ENCODE peak calls at places on chromosomes 16 and 17, in five cellular contexts. One of them, this sample, is unnamed.

GRCh38 chr17:74334393-74335039 is 8.5 kb downstream of the KIF19 start:
- DNase-seq in H1: no peak
- DNase-seq in GM12878: no peak
- DNase-seq in K562: no peak
- DNase-seq in HepG2: no peak
- DNase-seq in this sample: no peak

GRCh38 chr16:67923414-67924127 is 8.1 kb downstream of the CTRL start:
- DNase-seq in H1: no peak
- DNase-seq in K562: no peak
- DNase-seq in GM12878: no peak
- DNase-seq in HepG2: no peak
- DNase-seq in this sample: no peak

GRCh38 chr17:6713130-6713917 is at the start of gene SLC13A5:
- DNase-seq in HepG2: peak
- DNase-seq in GM12878: no peak
- DNase-seq in H1: peak
- DNase-seq in K562: peak
- DNase-seq in this sample: peak

GRCh38 chr17:70527364-70527888 is 358.1 kb downstream of the KCNJ2 start:
- DNase-seq in H1: no peak
- DNase-seq in K562: no peak
- DNase-seq in HepG2: no peak
- DNase-seq in GM12878: no peak
- DNase-seq in this sample: no peak

GRCh38 chr17:74339537-74340195 is 13.6 kb downstream of the KIF19 start:
- DNase-seq in GM12878: no peak
- DNase-seq in K562: no peak
- DNase-seq in HepG2: no peak
- DNase-seq in H1: no peak
- DNase-seq in this sample: no peak

GRCh38 chr16:89155851-89156739 is 15.5 kb upstream of the CDH15 start:
- DNase-seq in H1: no peak
- DNase-seq in GM12878: no peak
- DNase-seq in K562: no peak
- DNase-seq in HepG2: no peak
- DNase-seq in this sample: no peak

GRCh38 chr16:9378876-9379275 is 287.4 kb downstream of the HAPSTR1 start:
- DNase-seq in HepG2: peak
- DNase-seq in H1: no peak
- DNase-seq in GM12878: no peak
- DNase-seq in K562: no peak
- DNase-seq in this sample: peak

GRCh38 chr17:4956493-4957061 is 5.7 kb downstream of the ENO3 start:
- DNase-seq in GM12878: no peak
- DNase-seq in H1: no peak
- DNase-seq in K562: no peak
- DNase-seq in HepG2: no peak
- DNase-seq in this sample: no peak

GRCh38 chr16:62036807-62037135 is 533 bp upstream of the CDH8 start:
- DNase-seq in H1: no peak
- DNase-seq in GM12878: no peak
- DNase-seq in HepG2: no peak
- DNase-seq in K562: no peak
- DNase-seq in this sample: no peak
- H3K4me2 ChIP-seq in H1: peak
- H3K4me2 ChIP-seq in GM12878: no peak
- H3K4me2 ChIP-seq in HepG2: no peak
- H3K4me2 ChIP-seq in K562: no peak
- H3K4me2 ChIP-seq in this sample: no peak

DNA sequence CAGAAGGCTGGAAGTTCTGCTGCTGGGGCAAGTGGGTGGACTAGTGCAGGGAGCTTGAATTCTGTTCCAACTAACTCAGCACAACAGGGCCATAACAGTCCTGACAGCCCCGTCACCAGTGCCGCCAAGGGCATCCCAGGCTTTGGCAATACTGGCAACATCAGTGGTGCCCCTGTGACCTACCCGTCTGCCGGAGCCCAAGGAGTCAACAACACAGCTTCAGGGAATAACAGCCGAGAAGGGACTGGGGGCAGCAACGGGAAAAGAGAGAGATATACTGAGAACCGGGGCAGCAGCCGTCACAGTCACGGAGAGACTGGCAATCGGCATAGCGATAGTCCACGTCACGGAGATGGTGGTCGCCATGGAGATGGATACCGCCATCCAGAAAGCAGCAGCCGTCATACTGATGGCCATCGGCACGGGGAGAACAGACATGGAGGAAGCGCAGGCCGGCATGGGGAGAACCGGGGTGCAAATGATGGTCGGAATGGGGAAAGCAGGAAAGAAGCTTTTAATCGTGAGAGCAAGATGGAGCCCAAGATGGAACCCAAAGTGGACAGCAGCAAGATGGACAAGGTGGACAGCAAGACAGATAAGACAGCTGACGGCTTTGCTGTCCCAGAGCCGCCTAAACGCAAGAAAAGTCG is 9.4 kb upstream of the PSMC5 start:
- DNase-seq in HepG2: no peak
- DNase-seq in GM12878: no peak
- DNase-seq in K562: no peak
- DNase-seq in H1: no peak
- DNase-seq in this sample: no peak
- TF ChIP-seq HDAC2 in HepG2: no peak
- TF ChIP-seq HDAC2 in GM12878: no peak
- TF ChIP-seq HDAC2 in K562: no peak
- TF ChIP-seq HDAC2 in H1: no peak
- TF ChIP-seq HDAC2 in this sample: no peak

GRCh38 chr17:31089461-31089860 is 5.3 kb upstream of the NF1 start:
- DNase-seq in HepG2: no peak
- DNase-seq in GM12878: no peak
- DNase-seq in H1: no peak
- DNase-seq in K562: no peak
- DNase-seq in this sample: no peak
- H3K4me2 ChIP-seq in HepG2: no peak
- H3K4me2 ChIP-seq in GM12878: no peak
- H3K4me2 ChIP-seq in H1: no peak
- H3K4me2 ChIP-seq in K562: no peak
- H3K4me2 ChIP-seq in this sample: no peak

GRCh38 chr17:42944211-42944610 is 20.0 kb downstream of the AARSD1 start:
- DNase-seq in HepG2: no peak
- DNase-seq in K562: no peak
- DNase-seq in H1: no peak
- DNase-seq in GM12878: no peak
- DNase-seq in this sample: no peak
- TF ChIP-seq HDAC2 in HepG2: no peak
- TF ChIP-seq HDAC2 in K562: no peak
- TF ChIP-seq HDAC2 in H1: no peak
- TF ChIP-seq HDAC2 in GM12878: no peak
- TF ChIP-seq HDAC2 in this sample: no peak

GRCh38 chr16:84453061-84453752 is 51.3 kb downstream of the MEAK7 start:
- DNase-seq in HepG2: no peak
- DNase-seq in H1: no peak
- DNase-seq in K562: no peak
- DNase-seq in GM12878: no peak
- DNase-seq in this sample: no peak

GRCh38 chr16:84454611-84455010 is 49.8 kb downstream of the MEAK7 start:
- DNase-seq in H1: no peak
- DNase-seq in HepG2: no peak
- DNase-seq in GM12878: no peak
- DNase-seq in K562: no peak
- DNase-seq in this sample: no peak

GRCh38 chr16:84458606-84459516 is 45.6 kb downstream of the MEAK7 start:
- DNase-seq in K562: no peak
- DNase-seq in HepG2: no peak
- DNase-seq in H1: no peak
- DNase-seq in GM12878: no peak
- DNase-seq in this sample: no peak

GRCh38 chr16:84451781-84452180 is 52.7 kb downstream of the MEAK7 start:
- DNase-seq in GM12878: no peak
- DNase-seq in H1: no peak
- DNase-seq in K562: no peak
- DNase-seq in HepG2: no peak
- DNase-seq in this sample: no peak

DNA sequence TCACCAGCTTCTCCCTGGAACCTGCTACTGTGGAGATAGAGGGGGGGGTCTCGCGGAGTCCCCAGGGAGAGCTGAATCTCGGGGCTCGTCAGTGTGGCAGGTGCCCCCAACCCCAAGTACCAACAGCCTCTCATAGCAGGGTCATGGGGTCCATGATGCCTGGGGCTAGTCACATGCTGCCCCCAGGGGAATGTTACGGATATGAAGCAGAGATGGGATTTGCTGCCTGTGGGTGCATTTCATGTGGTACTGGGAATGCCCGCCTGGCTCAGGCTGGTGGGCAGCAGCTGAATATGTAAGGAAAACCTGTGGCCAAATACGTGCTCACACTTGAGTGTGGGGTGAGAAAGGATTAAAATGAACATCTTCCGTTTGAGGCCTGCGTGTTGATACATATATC is 49.4 kb downstream of the MEAK7 start:
- DNase-seq in GM12878: no peak
- DNase-seq in H1: no peak
- DNase-seq in HepG2: no peak
- DNase-seq in K562: no peak
- DNase-seq in this sample: no peak
- H3K4me2 ChIP-seq in GM12878: no peak
- H3K4me2 ChIP-seq in H1: no peak
- H3K4me2 ChIP-seq in HepG2: no peak
- H3K4me2 ChIP-seq in K562: no peak
- H3K4me2 ChIP-seq in this sample: no peak

GRCh38 chr17:45225964-45226530 is 4.4 kb downstream of the FMNL1 start:
- DNase-seq in GM12878: peak
- DNase-seq in K562: peak
- DNase-seq in H1: no peak
- DNase-seq in HepG2: no peak
- DNase-seq in this sample: peak
- TF ChIP-seq HDAC2 in GM12878: no peak
- TF ChIP-seq HDAC2 in K562: peak
- TF ChIP-seq HDAC2 in H1: no peak
- TF ChIP-seq HDAC2 in HepG2: no peak
- TF ChIP-seq HDAC2 in this sample: no peak